ENCODE peak calls at places on chromosomes 13 and 19, in nine cellular contexts. V is A172; U is NCI-H146; P is GM12892; D is naive B cell; W is hepatocyte; Z is NCI-H1092 treated with DMSO at 0.1 percent for 48 hours; G is stimulated activated CD8-positive, alpha-beta memory T cell treated with anti-CD3 and anti-CD28 coated beads, Interleukin-2, amount 100 ng/mL, for 1 hour; H is heart right ventricle. B is an unnamed sample.

GRCh38 chr19:409006-409514 is at the start of gene C2CD4C:
- DNase-seq in Z (peak), H (no peak), P (no peak), G (no peak), W (peak), U (peak), V (no peak), D (no peak), B (no peak)

GRCh38 chr13:99528547-99528946 is 27.3 kb downstream of the TM9SF2 start:
- DNase-seq in H (no peak), U (peak), V (peak), G (no peak), Z (peak), D (peak), P (no peak), W (peak), B (no peak)

GRCh38 chr19:42129399-42130253 is 2.6 kb downstream of the POU2F2 start:
- DNase-seq in Z (no peak), G (no peak), D (peak), V (no peak), P (peak), W (no peak), H (peak), U (no peak), B (peak)

GRCh38 chr13:26011996-26012688 is 39.7 kb downstream of the SHISA2 start:
- DNase-seq in V (no peak), Z (no peak), P (no peak), H (peak), D (peak), W (no peak), U (no peak), G (peak), B (peak)

GRCh38 chr19:49337267-49338022 is 2.2 kb downstream of the CD37 start:
- DNase-seq in P (no peak), U (no peak), W (no peak), V (no peak), D (no peak), G (no peak), H (no peak), Z (no peak), B (peak)

GRCh38 chr13:44930280-44930679 is 59.0 kb downstream of the NUFIP1 start:
- DNase-seq in H (no peak), P (no peak), D (no peak), U (no peak), Z (no peak), V (no peak), G (no peak), W (no peak), B (no peak)

GRCh38 chr19:45922281-45922680 is 7.7 kb upstream of the NANOS2 start:
- DNase-seq in D (no peak), Z (no peak), W (no peak), H (no peak), P (no peak), V (no peak), G (no peak), U (no peak), B (no peak)

GRCh38 chr13:110882228-110882627 is 32.6 kb downstream of the ANKRD10 start:
- DNase-seq in G (no peak), W (peak), V (no peak), D (no peak), P (no peak), U (no peak), Z (no peak), H (no peak), B (no peak)

GRCh38 chr19:58469241-58470013 is 2.5 kb downstream of the ZNF324 start:
- DNase-seq in U (no peak), H (no peak), W (no peak), G (no peak), Z (no peak), P (no peak), V (no peak), D (no peak), B (no peak)

GRCh38 chr19:18422530-18423191 is 3.5 kb downstream of the SSBP4 start:
- DNase-seq in V (no peak), G (no peak), H (no peak), Z (no peak), U (no peak), P (no peak), D (no peak), W (no peak), B (no peak)

B was measured in testis.